ENCODE peak calls at places on chromosomes 12 and 14, in ten cellular contexts. I is colonic mucosa, P is astrocyte of the cerebellum, S is fibroblast of lung, B is AG04450, Q is esophagus squamous epithelium, R is GM20000, F is A673, D is LNCaP clone FGC, G is left ventricle myocardium inferior. N is an unnamed sample.

GRCh38 chr12:15701721-15702156 is 87.4 kb downstream of the EPS8 start:
- DNase-seq in I (no peak), P (peak; percentile 34), S (peak; percentile 75), B (no peak), Q (no peak), R (no peak), F (no peak), D (no peak), G (no peak), N (peak; percentile 35)

GRCh38 chr12:117212563-117213190 is 22.4 kb upstream of the FBXO21 start:
- DNase-seq in I (peak; percentile 63), P (peak; percentile 66), S (peak; percentile 55), B (peak; percentile 60), Q (no peak), R (peak; percentile 72), F (peak; percentile 82), D (peak; percentile 35), G (peak; percentile 53), N (peak; percentile 51)

GRCh38 chr12:20585055-20585625 is 110.0 kb upstream of the SLCO1C1 start:
- DNase-seq in I (no peak), P (no peak), S (no peak), B (no peak), Q (no peak), R (no peak), F (no peak), D (no peak), G (no peak), N (no peak)

GRCh38 chr14:85530626-85531025 is 682 bp downstream of the FLRT2 start:
- DNase-seq in I (no peak), P (no peak), S (no peak), B (no peak), Q (no peak), R (no peak), F (no peak), D (no peak), G (no peak), N (no peak)

GRCh38 chr14:25803419-25804018 is 753.6 kb upstream of the STXBP6 start:
- DNase-seq in I (no peak), P (no peak), S (no peak), B (no peak), Q (no peak), R (no peak), F (no peak), D (no peak), G (no peak), N (no peak)

GRCh38 chr14:104516906-104517305 is 62.7 kb upstream of the C14orf180 start:
- DNase-seq in I (no peak), P (no peak), S (no peak), B (no peak), Q (no peak), R (no peak), F (no peak), D (no peak), G (no peak), N (no peak)

GRCh38 chr14:84074626-84075025 is 1455.3 kb upstream of the FLRT2 start:
- DNase-seq in I (no peak), P (no peak), S (no peak), B (no peak), Q (no peak), R (no peak), F (no peak), D (no peak), G (no peak), N (no peak)

GRCh38 chr12:39824505-39825198 is 205.0 kb upstream of the ABCD2 start:
- DNase-seq in I (no peak), P (no peak), S (no peak), B (no peak), Q (no peak), R (no peak), F (peak; percentile 39), D (no peak), G (no peak), N (no peak)

DNA sequence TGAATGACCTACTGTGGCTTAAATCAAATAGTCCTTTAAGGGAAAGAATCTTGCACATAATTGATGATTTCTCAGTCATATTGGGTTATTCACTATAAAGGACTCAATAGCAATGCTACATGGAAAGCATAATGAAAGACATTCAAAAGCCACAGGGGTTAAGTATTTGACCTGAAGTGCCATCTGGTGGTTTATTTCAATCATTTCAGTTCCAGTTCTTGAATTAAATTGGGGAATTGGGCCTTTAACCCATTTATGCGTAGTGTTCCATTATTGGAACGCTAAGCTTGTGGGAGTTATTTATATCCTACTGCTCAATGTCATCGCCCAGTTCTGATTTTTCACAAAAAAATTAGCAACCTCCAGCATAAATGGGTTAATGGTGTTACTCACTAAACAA is 41.3 kb upstream of the C12orf71 start:
- DNase-seq in I (no peak), P (no peak), S (no peak), B (no peak), Q (no peak), R (peak; percentile 23), F (peak; percentile 14), D (no peak), G (no peak), N (no peak)
- TF ChIP-seq CTCF in I (peak; percentile 18), P (no peak), S (no peak), B (no peak), Q (peak; percentile 52), R (no peak), F (peak; percentile 10), D (peak; percentile 46), G (peak; percentile 26), N (no peak)

DNA sequence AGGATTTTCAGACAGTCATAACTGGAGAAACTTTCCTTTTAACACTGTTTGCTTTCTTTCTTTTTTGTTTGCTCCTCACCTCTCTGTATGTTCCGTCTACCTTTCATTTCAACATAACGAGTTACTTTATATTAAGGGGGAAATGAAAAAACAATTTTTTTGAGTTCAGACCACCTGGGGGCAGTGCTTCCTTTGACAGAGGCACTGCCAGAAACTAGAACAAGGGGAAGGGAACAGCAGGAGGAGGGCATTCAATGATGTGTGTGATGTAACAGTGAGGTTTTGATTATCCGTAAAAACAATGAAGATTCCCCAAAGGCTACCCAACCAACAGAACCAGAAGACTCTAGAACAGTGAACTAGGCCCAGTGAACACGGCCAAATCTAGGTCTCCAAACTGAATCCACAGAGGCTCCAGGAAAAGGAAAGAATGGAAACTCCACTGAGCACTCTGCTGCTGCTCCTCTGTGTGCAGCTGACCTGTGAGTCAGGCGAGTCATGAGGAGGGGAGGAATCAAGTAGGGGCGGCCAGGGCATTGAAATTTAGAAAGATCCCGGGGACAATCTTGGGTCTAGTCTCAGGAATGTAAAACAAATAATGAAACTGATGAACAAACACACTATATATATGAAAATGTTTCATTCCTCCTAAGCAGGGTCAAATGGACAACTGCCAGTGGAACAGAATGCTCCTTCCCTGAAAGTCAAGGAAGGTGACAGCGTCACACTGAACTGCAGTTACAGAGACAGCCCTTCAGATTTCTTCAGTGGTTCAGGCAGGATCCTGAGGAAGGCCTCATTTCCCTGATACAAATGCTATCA is 323.5 kb downstream of the DAD1 start:
- DNase-seq in I (no peak), P (no peak), S (peak; percentile 29), B (no peak), Q (no peak), R (no peak), F (peak; percentile 36), D (no peak), G (no peak), N (no peak)
- TF ChIP-seq CTCF in I (no peak), P (peak; percentile 39), S (no peak), B (peak; percentile 51), Q (no peak), R (no peak), F (peak; percentile 49), D (peak; percentile 38), G (no peak), N (no peak)

GRCh38 chr14:35353409-35354172 is 51.0 kb downstream of the NFKBIA start:
- DNase-seq in I (no peak), P (no peak), S (no peak), B (no peak), Q (no peak), R (no peak), F (no peak), D (peak; percentile 88), G (no peak), N (no peak)
- TF ChIP-seq CTCF in I (no peak), P (no peak), S (no peak), B (no peak), Q (no peak), R (no peak), F (no peak), D (no peak), G (no peak), N (no peak)

GRCh38 chr12:74415633-74416032 is 122.0 kb upstream of the ATXN7L3B start:
- DNase-seq in I (no peak), P (no peak), S (peak; percentile 14), B (no peak), Q (no peak), R (no peak), F (peak; percentile 60), D (no peak), G (no peak), N (no peak)
- TF ChIP-seq CTCF in I (no peak), P (peak; percentile 61), S (peak; percentile 47), B (peak; percentile 61), Q (no peak), R (peak; percentile 37), F (peak; percentile 73), D (peak; percentile 80), G (peak; percentile 50), N (peak; percentile 37)

DNA sequence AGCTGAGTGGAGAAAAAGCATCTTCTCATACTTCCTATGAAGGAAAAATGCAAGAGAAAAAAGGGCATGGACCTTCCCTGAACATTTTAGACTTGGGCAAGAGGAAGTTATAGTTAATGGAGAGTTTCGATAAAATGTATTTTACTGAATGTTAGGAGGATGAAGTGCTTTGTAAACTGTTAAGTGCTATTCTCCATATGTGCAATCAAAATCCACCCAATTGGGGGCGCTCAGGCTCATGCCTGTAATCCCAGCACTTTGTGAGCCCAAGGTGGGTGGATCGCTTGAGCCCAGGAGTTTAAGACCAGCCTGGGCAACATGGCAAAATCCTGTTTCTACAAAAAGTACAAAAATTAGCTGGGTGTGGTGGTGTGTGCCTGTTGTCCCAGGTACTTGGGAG is 1.9 kb upstream of the CNPY2 start:
- DNase-seq in I (no peak), P (no peak), S (no peak), B (no peak), Q (no peak), R (no peak), F (no peak), D (no peak), G (no peak), N (no peak)
- TF ChIP-seq CTCF in I (no peak), P (no peak), S (no peak), B (no peak), Q (no peak), R (no peak), F (peak; percentile 35), D (peak; percentile 3), G (no peak), N (no peak)

GRCh38 chr14:81991998-81992397 is 458.3 kb upstream of the SEL1L start:
- DNase-seq in I (no peak), P (no peak), S (no peak), B (no peak), Q (no peak), R (no peak), F (peak; percentile 14), D (no peak), G (no peak), N (no peak)
- TF ChIP-seq CTCF in I (no peak), P (peak; percentile 29), S (no peak), B (no peak), Q (no peak), R (peak; percentile 21), F (peak; percentile 42), D (no peak), G (peak; percentile 19), N (no peak)

DNA sequence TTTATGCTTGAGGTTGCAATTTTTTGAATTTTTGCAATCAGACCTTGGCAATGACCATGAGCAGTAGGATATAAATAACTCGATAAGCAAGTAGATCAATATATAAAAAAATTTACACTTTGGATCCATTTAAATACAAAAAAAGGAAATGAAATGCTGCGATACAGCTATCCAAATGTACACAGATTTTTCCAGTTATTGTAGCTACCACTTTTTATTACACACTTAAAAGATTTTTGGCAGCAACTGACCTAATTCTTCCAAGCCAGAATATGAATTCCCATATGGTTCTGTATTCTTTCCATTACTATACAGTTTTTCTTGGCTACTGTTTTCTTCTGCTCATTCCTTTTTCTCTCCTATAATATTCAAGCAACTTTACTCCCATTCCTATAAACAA is 52.2 kb downstream of the TMTC1 start:
- DNase-seq in I (no peak), P (no peak), S (no peak), B (no peak), Q (no peak), R (no peak), F (no peak), D (no peak), G (no peak), N (no peak)
- TF ChIP-seq CTCF in I (no peak), P (no peak), S (no peak), B (no peak), Q (no peak), R (no peak), F (no peak), D (no peak), G (no peak), N (no peak)

N was measured in AG09319.